ENCODE peak calls at places on chromosomes 16 and 17, in nine cellular contexts. Y, L, T, S, B, N, W, X and P are unnamed samples.

GRCh38 chr16:11107781-11108465 is 148.1 kb downstream of the SOCS1 start:
- DNase-seq in Y (no peak), L (no peak), T (peak), S (no peak), B (no peak), N (no peak), W (no peak), X (no peak), P (peak)

GRCh38 chr17:49917771-49918170 is 51.2 kb upstream of the DLX4 start:
- DNase-seq in Y (no peak), L (no peak), T (no peak), S (no peak), B (no peak), N (no peak), W (no peak), X (no peak), P (no peak)

GRCh38 chr17:72270530-72270929 is 149.7 kb downstream of the SOX9 start:
- DNase-seq in Y (no peak), L (no peak), T (peak), S (no peak), B (peak), N (no peak), W (no peak), X (no peak), P (peak)

GRCh38 chr16:64391009-64391663 is 730.7 kb downstream of the CDH11 start:
- DNase-seq in Y (no peak), L (no peak), T (peak), S (no peak), B (no peak), N (no peak), W (no peak), X (no peak), P (peak)

GRCh38 chr17:17493249-17493985 is 2.8 kb downstream of the RASD1 start:
- DNase-seq in Y (no peak), L (no peak), T (no peak), S (no peak), B (no peak), N (no peak), W (no peak), X (no peak), P (no peak)

GRCh38 chr16:74749291-74750055 is 25.1 kb downstream of the FA2H start:
- DNase-seq in Y (peak), L (no peak), T (no peak), S (no peak), B (no peak), N (no peak), W (no peak), X (no peak), P (no peak)

GRCh38 chr17:44362964-44363612 is 565 bp downstream of the FAM171A2 start:
- DNase-seq in Y (no peak), L (no peak), T (no peak), S (no peak), B (no peak), N (no peak), W (peak), X (no peak), P (no peak)

GRCh38 chr16:69935278-69935711 is 15.8 kb upstream of the CLEC18A start:
- DNase-seq in Y (no peak), L (no peak), T (no peak), S (no peak), B (no peak), N (no peak), W (no peak), X (peak), P (no peak)

GRCh38 chr17:20116683-20117309 is 107.6 kb downstream of the SPECC1 start:
- DNase-seq in Y (no peak), L (peak), T (peak), S (peak), B (no peak), N (no peak), W (peak), X (no peak), P (peak)

GRCh38 chr16:4358831-4359561 is 7.9 kb upstream of the PAM16 start:
- DNase-seq in Y (peak), L (peak), T (peak), S (peak), B (peak), N (no peak), W (peak), X (no peak), P (no peak)

GRCh38 chr17:80743181-80743771 is 198.6 kb downstream of the RPTOR start:
- DNase-seq in Y (no peak), L (no peak), T (no peak), S (peak), B (no peak), N (no peak), W (no peak), X (no peak), P (peak)

GRCh38 chr17:42653179-42654124 is 5.6 kb upstream of the TUBG2 start:
- DNase-seq in Y (peak), L (no peak), T (peak), S (no peak), B (no peak), N (no peak), W (peak), X (no peak), P (peak)

GRCh38 chr17:68733241-68734176 is 132.3 kb upstream of the FAM20A start:
- DNase-seq in Y (no peak), L (no peak), T (peak), S (no peak), B (no peak), N (no peak), W (no peak), X (no peak), P (peak)

GRCh38 chr17:55768946-55769624 is 18.2 kb downstream of the PCTP start:
- DNase-seq in Y (no peak), L (no peak), T (peak), S (no peak), B (no peak), N (no peak), W (no peak), X (no peak), P (peak)

GRCh38 chr16:31874354-31875111 is 926 bp downstream of the ZNF267 start:
- DNase-seq in Y (no peak), L (peak), T (peak), S (peak), B (no peak), N (no peak), W (no peak), X (no peak), P (peak)

GRCh38 chr17:17853811-17854527 is 17.2 kb upstream of the SREBF1 start:
- DNase-seq in Y (no peak), L (peak), T (no peak), S (no peak), B (no peak), N (no peak), W (no peak), X (no peak), P (no peak)

GRCh38 chr17:63827002-63827800 is at the start of the genes FTSJ3 and PSMC5:
- DNase-seq in Y (peak), L (peak), T (peak), S (peak), B (peak), N (no peak), W (peak), X (peak), P (peak)

GRCh38 chr17:77280304-77280910 is 139.6 kb downstream of the SEC14L1 start:
- DNase-seq in Y (no peak), L (no peak), T (peak), S (no peak), B (no peak), N (no peak), W (no peak), X (no peak), P (no peak)

GRCh38 chr17:44733753-44734152 is 25.0 kb upstream of the ADAM11 start:
- DNase-seq in Y (no peak), L (no peak), T (peak), S (no peak), B (no peak), N (no peak), W (peak), X (no peak), P (peak)

GRCh38 chr17:33233855-33234228 is 59.3 kb downstream of the ASIC2 start:
- DNase-seq in Y (no peak), L (no peak), T (no peak), S (no peak), B (no peak), N (no peak), W (no peak), X (no peak), P (no peak)

GRCh38 chr16:56789360-56789759 is 59.4 kb downstream of the NUP93 start:
- DNase-seq in Y (peak), L (no peak), T (peak), S (no peak), B (no peak), N (no peak), W (no peak), X (no peak), P (peak)

GRCh38 chr16:55809851-55810250 is 23.0 kb downstream of the CES1 start:
- DNase-seq in Y (no peak), L (no peak), T (no peak), S (no peak), B (no peak), N (no peak), W (no peak), X (no peak), P (no peak)

GRCh38 chr17:7656958-7657715 is 6.4 kb downstream of the ATP1B2 start:
- DNase-seq in Y (peak), L (no peak), T (peak), S (no peak), B (no peak), N (no peak), W (peak), X (peak), P (no peak)

GRCh38 chr17:40417258-40417608 is 463 bp downstream of the TOP2A start:
- DNase-seq in Y (no peak), L (no peak), T (no peak), S (no peak), B (no peak), N (no peak), W (peak), X (no peak), P (peak)

GRCh38 chr16:72400257-72401078 is 228.5 kb upstream of the PMFBP1 start:
- DNase-seq in Y (peak), L (peak), T (peak), S (no peak), B (peak), N (no peak), W (peak), X (no peak), P (peak)

GRCh38 chr16:85399583-85400284 is 213.4 kb upstream of the GSE1 start:
- DNase-seq in Y (no peak), L (no peak), T (no peak), S (no peak), B (no peak), N (no peak), W (no peak), X (no peak), P (no peak)

GRCh38 chr16:66439051-66439730 is 12.1 kb downstream of the BEAN1 start:
- DNase-seq in Y (no peak), L (no peak), T (no peak), S (no peak), B (no peak), N (no peak), W (no peak), X (no peak), P (no peak)

GRCh38 chr17:21272250-21272649 is 12.3 kb upstream of the MAP2K3 start:
- DNase-seq in Y (no peak), L (no peak), T (no peak), S (no peak), B (no peak), N (no peak), W (no peak), X (no peak), P (no peak)

GRCh38 chr16:65097296-65097695 is 24.6 kb downstream of the CDH11 start:
- DNase-seq in Y (no peak), L (no peak), T (no peak), S (no peak), B (no peak), N (no peak), W (no peak), X (no peak), P (no peak)

GRCh38 chr16:81956213-81956948 is 54.9 kb downstream of the SDR42E1 start:
- DNase-seq in Y (no peak), L (no peak), T (peak), S (no peak), B (no peak), N (no peak), W (no peak), X (no peak), P (peak)

GRCh38 chr16:10564591-10564990 is 15.8 kb downstream of the EMP2 start:
- DNase-seq in Y (no peak), L (no peak), T (no peak), S (no peak), B (no peak), N (no peak), W (no peak), X (no peak), P (no peak)

GRCh38 chr16:89314357-89314756 is 96.9 kb downstream of the ZNF778 start:
- DNase-seq in Y (no peak), L (no peak), T (no peak), S (peak), B (no peak), N (no peak), W (no peak), X (no peak), P (no peak)

GRCh38 chr16:879461-879861 is 78.9 kb upstream of the GNG13 start:
- DNase-seq in Y (no peak), L (no peak), T (no peak), S (no peak), B (no peak), N (no peak), W (no peak), X (no peak), P (no peak)

GRCh38 chr17:8161289-8162231 is 1.2 kb downstream of the VAMP2 start:
- DNase-seq in Y (no peak), L (peak), T (no peak), S (peak), B (no peak), N (no peak), W (no peak), X (no peak), P (no peak)

GRCh38 chr17:45715787-45716186 is 68.3 kb upstream of the CRHR1 start:
- DNase-seq in Y (no peak), L (no peak), T (no peak), S (no peak), B (no peak), N (no peak), W (no peak), X (no peak), P (no peak)

GRCh38 chr16:83802135-83802534 is 5.6 kb upstream of the HSBP1 start:
- DNase-seq in Y (no peak), L (no peak), T (peak), S (no peak), B (no peak), N (peak), W (no peak), X (no peak), P (peak)

GRCh38 chr17:15398736-15399331 is 57.4 kb upstream of the TEKT3 start:
- DNase-seq in Y (peak), L (no peak), T (peak), S (no peak), B (no peak), N (no peak), W (no peak), X (no peak), P (no peak)